ENCODE peak calls at places on chromosomes 6 and 20, in eight cellular contexts. V, K, E, M, B, X, L and U are unnamed samples.

GRCh38 chr20:17641993-17642392 is 40.0 kb downstream of the RRBP1 start:
- DNase-seq in V (no peak), K (no peak), E (no peak), M (no peak), B (no peak), X (no peak), L (no peak), U (no peak)

GRCh38 chr20:18431206-18431605 is 35.6 kb downstream of the DZANK1 start:
- DNase-seq in V (no peak), K (no peak), E (peak; percentile 49), M (no peak), B (no peak), X (no peak), L (no peak), U (no peak)

GRCh38 chr6:128208851-128209580 is 308.2 kb upstream of the THEMIS start:
- DNase-seq in V (no peak), K (no peak), E (no peak), M (no peak), B (no peak), X (peak; percentile 71), L (peak; percentile 27), U (no peak)

GRCh38 chr6:12870033-12870432 is 153.5 kb downstream of the PHACTR1 start:
- DNase-seq in V (peak; percentile 8), K (no peak), E (no peak), M (no peak), B (no peak), X (no peak), L (no peak), U (no peak)

GRCh38 chr20:6580486-6580885 is 187.0 kb upstream of the BMP2 start:
- DNase-seq in V (no peak), K (no peak), E (no peak), M (no peak), B (no peak), X (no peak), L (no peak), U (no peak)

GRCh38 chr6:167882244-167882643 is 55.5 kb downstream of the AFDN start:
- DNase-seq in V (no peak), K (no peak), E (no peak), M (no peak), B (no peak), X (no peak), L (no peak), U (no peak)

GRCh38 chr20:31831771-31832306 is 12.7 kb downstream of the MYLK2 start:
- DNase-seq in V (no peak), K (no peak), E (no peak), M (no peak), B (no peak), X (no peak), L (no peak), U (no peak)

GRCh38 chr6:3272911-3273547 is 14.3 kb downstream of the PSMG4 start:
- DNase-seq in V (no peak), K (no peak), E (no peak), M (no peak), B (no peak), X (no peak), L (no peak), U (no peak)

GRCh38 chr6:85537055-85537494 is 56.6 kb downstream of the SNX14 start:
- DNase-seq in V (no peak), K (no peak), E (no peak), M (peak; percentile 1), B (no peak), X (peak; percentile 8), L (no peak), U (no peak)

GRCh38 chr6:138986578-138986977 is 1.5 kb downstream of the REPS1 start:
- DNase-seq in V (no peak), K (no peak), E (no peak), M (no peak), B (no peak), X (peak; percentile 33), L (no peak), U (no peak)

GRCh38 chr20:52915564-52915963 is 56.6 kb upstream of the TSHZ2 start:
- DNase-seq in V (no peak), K (no peak), E (no peak), M (no peak), B (no peak), X (no peak), L (no peak), U (no peak)